ENCODE peak calls at places on chromosome 4, in seven cellular contexts. B is gastrocnemius medialis, G is ascending aorta, W is right lobe of liver, Y is cardiac fibroblast, N is Peyer's patch, F is Caco-2. S is an unnamed sample.
A peak's percentile ranks its signal among the peaks of the same experiment; 100 is the strongest.

GRCh38 chr4:164438321-164438720 is 315.6 kb upstream of the SMIM31 start:
- DNase-seq in B (no peak), F (no peak), G (no peak), Y (no peak), W (no peak), N (no peak), S (no peak)

GRCh38 chr4:176340871-176341685 is 21.3 kb downstream of the SPCS3 start:
- DNase-seq in Y (peak; percentile 81), B (no peak), N (no peak), F (no peak), G (no peak), W (no peak), S (no peak)

GRCh38 chr4:33316033-33316432 is 2595.9 kb downstream of the PCDH7 start:
- DNase-seq in F (no peak), G (no peak), W (no peak), Y (peak; percentile 40), N (no peak), B (no peak), S (no peak)

GRCh38 chr4:156805696-156806095 is 165.9 kb downstream of the PDGFC start:
- DNase-seq in Y (no peak), B (no peak), G (no peak), N (no peak), F (no peak), W (no peak), S (no peak)

GRCh38 chr4:87179751-87180150 is 40.7 kb downstream of the KLHL8 start:
- DNase-seq in N (no peak), B (no peak), G (no peak), W (no peak), F (no peak), Y (peak; percentile 29), S (no peak)

GRCh38 chr4:21869978-21870745 is 78.4 kb downstream of the KCNIP4 start:
- DNase-seq in W (no peak), Y (no peak), F (no peak), G (no peak), B (no peak), N (no peak), S (no peak)

GRCh38 chr4:110196871-110197420 is 1.5 kb downstream of the ELOVL6 start:
- DNase-seq in F (peak; percentile 38), G (no peak), W (peak; percentile 66), N (peak; percentile 74), B (no peak), Y (peak; percentile 44), S (peak; percentile 69)

GRCh38 chr4:112266823-112267222 is 18.9 kb downstream of the TIFA start:
- DNase-seq in Y (peak; percentile 65), B (no peak), N (no peak), W (no peak), G (no peak), F (no peak), S (no peak)

GRCh38 chr4:16626945-16627344 is 271.5 kb downstream of the LDB2 start:
- DNase-seq in Y (peak; percentile 95), N (no peak), F (no peak), B (no peak), G (no peak), W (no peak), S (no peak)

GRCh38 chr4:7381221-7381889 is 53.4 kb downstream of the PSAPL1 start:
- DNase-seq in W (no peak), Y (no peak), F (no peak), N (peak; percentile 24), B (peak; percentile 7), G (no peak), S (peak; percentile 42)

GRCh38 chr4:186570193-186570996 is 15.0 kb upstream of the MTNR1A start:
- DNase-seq in W (no peak), B (no peak), Y (peak; percentile 73), N (no peak), G (no peak), F (no peak), S (no peak)

GRCh38 chr4:2372488-2373030 is 45.9 kb downstream of the ZFYVE28 start:
- DNase-seq in N (no peak), Y (no peak), B (no peak), F (no peak), G (no peak), W (no peak), S (no peak)

GRCh38 chr4:102104278-102104677 is 241.0 kb downstream of the SLC39A8 start:
- DNase-seq in Y (no peak), W (no peak), B (no peak), F (no peak), G (no peak), N (no peak), S (no peak)

GRCh38 chr4:98318521-98318920 is 57.3 kb downstream of the RAP1GDS1 start:
- DNase-seq in W (no peak), N (no peak), F (no peak), Y (peak; percentile 44), G (no peak), B (no peak), S (no peak)

GRCh38 chr4:15765910-15766703 is 12.0 kb upstream of the CD38 start:
- DNase-seq in B (no peak), N (peak; percentile 81), Y (no peak), F (no peak), W (no peak), G (no peak), S (no peak)

GRCh38 chr4:664713-665231 is 9.3 kb downstream of the ATP5ME start:
- DNase-seq in B (peak; percentile 4), W (peak; percentile 39), Y (no peak), N (no peak), F (no peak), G (no peak), S (no peak)

GRCh38 chr4:10893417-10893816 is 208.8 kb upstream of the CLNK start:
- DNase-seq in G (no peak), Y (no peak), F (no peak), B (no peak), W (no peak), N (no peak), S (no peak)

GRCh38 chr4:102411416-102411815 is 66.1 kb upstream of the SLC39A8 start:
- DNase-seq in B (no peak), Y (peak; percentile 32), W (no peak), G (no peak), N (no peak), F (no peak), S (no peak)

GRCh38 chr4:6251365-6251764 is 18.3 kb upstream of the WFS1 start:
- DNase-seq in N (no peak), F (no peak), B (no peak), W (no peak), Y (no peak), G (no peak), S (no peak)

GRCh38 chr4:8323947-8324555 is 54.5 kb downstream of the HTRA3 start:
- DNase-seq in G (no peak), F (no peak), B (no peak), W (no peak), Y (no peak), N (peak; percentile 17), S (peak; percentile 45)

GRCh38 chr4:82293304-82293703 is 80.5 kb downstream of the HNRNPD start:
- DNase-seq in W (no peak), B (no peak), G (no peak), Y (no peak), N (no peak), F (no peak), S (no peak)

GRCh38 chr4:40526741-40527140 is 102.9 kb downstream of the RBM47 start:
- DNase-seq in N (no peak), F (no peak), W (no peak), Y (no peak), B (no peak), G (no peak), S (no peak)

GRCh38 chr4:42906906-42907774 is 14.6 kb downstream of the GRXCR1 start:
- DNase-seq in F (no peak), N (no peak), B (no peak), Y (no peak), W (no peak), G (no peak), S (peak; percentile 53)
- H3K4me3 ChIP-seq in F (no peak overlapping the region), N (no peak overlapping the region), B (no peak overlapping the region), Y (no peak overlapping the region), W (no peak overlapping the region), G (no peak overlapping the region), S (no peak overlapping the region)

DNA sequence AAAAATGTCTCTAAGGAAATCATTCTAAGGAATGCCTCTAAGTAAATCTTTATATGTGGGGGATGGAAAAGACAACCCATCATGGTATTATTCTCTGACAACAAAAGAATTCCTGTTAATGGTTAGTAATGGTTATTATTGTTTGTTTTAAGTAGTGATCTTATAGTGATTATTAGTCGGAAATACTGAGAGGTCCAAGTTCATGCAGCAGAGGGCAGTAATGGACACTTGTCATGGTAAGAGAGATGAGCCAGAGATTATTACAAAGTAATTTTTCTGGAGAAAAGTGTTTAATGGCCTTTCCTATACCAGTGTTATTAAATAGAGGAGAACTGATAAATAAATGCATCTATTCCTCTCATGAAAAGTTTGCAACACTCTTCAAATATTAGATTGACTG is 8.1 kb upstream of the DKK2 start:
- DNase-seq in Y (peak; percentile 48), B (no peak), W (no peak), F (no peak), G (no peak), N (no peak), S (no peak)
- TF ChIP-seq CTCF in Y (peak; percentile 33), B (no peak), W (no peak), F (no peak), G (no peak), N (no peak), S (peak; percentile 32)

DNA sequence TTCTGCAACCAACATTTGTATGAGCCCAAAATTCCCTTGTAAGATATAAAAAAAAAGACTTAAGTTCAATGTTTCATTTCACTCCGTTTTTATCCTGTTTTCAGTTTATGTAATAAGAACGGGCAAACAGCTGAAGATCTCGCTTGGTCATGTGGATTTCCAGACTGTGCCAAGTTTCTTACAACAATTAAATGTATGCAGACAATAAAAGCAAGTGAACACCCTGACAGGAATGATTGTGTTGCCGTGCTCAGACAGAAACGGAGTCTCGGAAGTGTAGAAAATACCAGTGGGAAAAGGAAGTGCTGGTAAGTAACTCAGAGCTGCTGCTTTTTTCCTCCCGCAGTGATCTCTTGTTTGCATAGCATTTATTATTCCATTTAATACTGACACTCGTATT is 2.8 kb downstream of the ANKRD37 start:
- DNase-seq in W (no peak), F (no peak), B (no peak), Y (no peak), G (no peak), N (no peak), S (no peak)
- H3K4me3 ChIP-seq in W (no peak overlapping the region), F (no peak overlapping the region), B (no peak overlapping the region), Y (no peak overlapping the region), G (no peak overlapping the region), N (no peak overlapping the region), S (no peak overlapping the region)

DNA sequence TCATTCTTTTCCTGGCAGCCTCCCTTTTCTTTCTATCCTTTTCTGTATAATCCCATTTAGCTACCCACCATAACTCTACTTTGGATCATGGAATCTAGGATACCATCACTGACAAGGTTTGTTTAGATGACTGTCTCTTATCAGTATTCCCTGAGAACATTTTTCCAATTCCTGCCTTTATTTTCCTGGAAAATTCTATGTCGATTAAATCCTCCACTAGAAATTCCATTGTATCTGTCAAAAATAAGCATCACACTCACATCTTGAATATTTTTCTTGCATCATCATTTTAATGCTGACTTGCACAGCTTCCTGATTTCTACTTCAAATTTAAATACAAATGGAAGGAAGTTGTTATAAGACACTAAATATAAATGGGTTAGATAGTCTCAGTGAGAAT is 20.2 kb downstream of the TRIM2 start:
- DNase-seq in B (no peak), N (no peak), F (no peak), G (no peak), Y (no peak), W (no peak), S (no peak)
- TF ChIP-seq CTCF in B (no peak), N (no peak), F (no peak), G (no peak), Y (no peak), W (no peak), S (no peak)

GRCh38 chr4:188439641-188440311 is 300.5 kb downstream of the TRIML1 start:
- DNase-seq in W (no peak), F (no peak), Y (peak; percentile 12), B (no peak), N (no peak), G (no peak), S (peak; percentile 76)

GRCh38 chr4:188444500-188444899 is 305.3 kb downstream of the TRIML1 start:
- DNase-seq in N (no peak), W (no peak), F (no peak), Y (peak; percentile 12), G (no peak), B (no peak), S (no peak)
- H3K4me3 ChIP-seq in N (no peak overlapping the region), W (no peak overlapping the region), F (no peak overlapping the region), Y (no peak overlapping the region), G (no peak overlapping the region), B (no peak overlapping the region), S (no peak overlapping the region)

S was measured in RWPE2.